ENCODE peak calls at places on chromosomes 3 and 15, in five cellular contexts. E is body of pancreas, L is adrenal gland, A is heart left ventricle, S is transverse colon. I is an unnamed sample.
A peak's percentile ranks its signal among the peaks of the same experiment; 100 is the strongest.

GRCh38 chr15:25863067-25863967 is at the start of gene ATP10A:
- DNase-seq in S (no peak), A (no peak), E (no peak), L (no peak), I (peak; percentile 40)

GRCh38 chr3:196843435-196844110 is 24.1 kb upstream of the SENP5 start:
- DNase-seq in E (no peak), S (no peak), L (no peak), A (no peak), I (no peak)

GRCh38 chr3:197505796-197506553 is 49.8 kb downstream of the BDH1 start:
- DNase-seq in L (no peak), S (peak; percentile 62), E (no peak), A (no peak), I (no peak)

GRCh38 chr3:14946749-14947104 is 656 bp upstream of the NR2C2 start:
- DNase-seq in L (no peak), S (no peak), A (no peak), E (no peak), I (no peak)

GRCh38 chr15:62052714-62053113 is 7.5 kb downstream of the VPS13C start:
- DNase-seq in S (no peak), L (no peak), E (no peak), A (no peak), I (no peak)

GRCh38 chr15:96122077-96123027 is 208.1 kb upstream of the NR2F2 start:
- DNase-seq in L (no peak), A (no peak), S (no peak), E (no peak), I (peak; percentile 49)

GRCh38 chr15:70096215-70096974 is 1.3 kb downstream of the TLE3 start:
- DNase-seq in S (peak; percentile 61), L (peak; percentile 52), A (no peak), E (peak; percentile 36), I (peak; percentile 63)

GRCh38 chr3:20225769-20226168 is 39.8 kb upstream of the SGO1 start:
- DNase-seq in E (peak; percentile 8), A (no peak), L (no peak), S (no peak), I (no peak)

GRCh38 chr15:22892333-22892732 is 53.9 kb downstream of the NIPA2 start:
- DNase-seq in E (no peak), L (no peak), S (no peak), A (no peak), I (peak; percentile 34)

GRCh38 chr15:77555232-77555631 is 77.5 kb downstream of the LINGO1 start:
- DNase-seq in E (no peak), A (no peak), L (no peak), S (no peak), I (no peak)

GRCh38 chr3:16841906-16842709 is 42.6 kb upstream of the PLCL2 start:
- DNase-seq in S (peak; percentile 68), A (peak; percentile 49), E (peak; percentile 61), L (peak; percentile 33), I (no peak)

GRCh38 chr3:169931747-169932520 is 20.6 kb downstream of the SAMD7 start:
- DNase-seq in E (no peak), S (peak; percentile 20), A (no peak), L (no peak), I (no peak)

GRCh38 chr3:43346990-43347749 is 60.8 kb downstream of the SNRK start:
- DNase-seq in A (no peak), S (peak; percentile 33), E (no peak), L (no peak), I (no peak)

GRCh38 chr3:50759015-50759414 is 84.3 kb downstream of the DOCK3 start:
- DNase-seq in L (no peak), E (no peak), A (no peak), S (no peak), I (no peak)

GRCh38 chr3:146503459-146504202 is 34.3 kb upstream of the PLSCR2 start:
- DNase-seq in S (peak; percentile 50), A (peak; percentile 30), L (no peak), E (peak; percentile 37), I (no peak)

GRCh38 chr3:101119535-101119934 is 126.3 kb upstream of the ABI3BP start:
- DNase-seq in L (no peak), S (no peak), E (no peak), A (no peak), I (no peak)

GRCh38 chr15:62912808-62913207 is 129.7 kb upstream of the TPM1 start:
- DNase-seq in A (no peak), E (peak; percentile 59), S (no peak), L (no peak), I (no peak)

GRCh38 chr3:160929595-160929994 is 173.6 kb downstream of the PPM1L start:
- DNase-seq in E (peak; percentile 25), A (peak; percentile 71), S (peak; percentile 13), L (peak; percentile 48), I (peak; percentile 23)

GRCh38 chr15:31480356-31481058 is 153.9 kb downstream of the KLF13 start:
- DNase-seq in E (no peak), A (no peak), S (peak; percentile 8), L (no peak), I (peak; percentile 59)

GRCh38 chr3:8739757-8740508 is 6.3 kb downstream of the CAV3 start:
- DNase-seq in A (no peak), L (no peak), E (no peak), S (no peak), I (no peak)

GRCh38 chr15:99412082-99412481 is 153.7 kb upstream of the MEF2A start:
- DNase-seq in A (no peak), L (no peak), E (no peak), S (no peak), I (peak; percentile 9)

GRCh38 chr3:38618343-38618742 is 31.1 kb downstream of the SCN5A start:
- DNase-seq in S (no peak), L (no peak), E (no peak), A (peak; percentile 74), I (no peak)

GRCh38 chr15:88399021-88399685 is 68.0 kb downstream of the MRPL46 start:
- DNase-seq in L (no peak), A (no peak), S (no peak), E (no peak), I (no peak)

GRCh38 chr3:24829011-24829581 is 334.4 kb upstream of the THRB start:
- DNase-seq in A (peak; percentile 45), L (no peak), S (peak; percentile 23), E (peak; percentile 50), I (peak; percentile 21)

GRCh38 chr3:129182390-129183180 is 1.1 kb downstream of the CNBP start:
- DNase-seq in L (no peak), A (no peak), E (no peak), S (peak; percentile 24), I (no peak)

GRCh38 chr3:191070201-191070600 is 128.8 kb upstream of the OSTN start:
- DNase-seq in S (no peak), E (no peak), L (no peak), A (no peak), I (no peak)

GRCh38 chr3:122893754-122894668 is 99.1 kb downstream of the SLC49A4 start:
- DNase-seq in E (no peak), A (peak; percentile 58), L (no peak), S (no peak), I (no peak)

GRCh38 chr15:67240235-67241131 is 14.0 kb downstream of the AAGAB start:
- DNase-seq in L (no peak), E (peak; percentile 62), S (peak; percentile 41), A (no peak), I (peak; percentile 26)

DNA sequence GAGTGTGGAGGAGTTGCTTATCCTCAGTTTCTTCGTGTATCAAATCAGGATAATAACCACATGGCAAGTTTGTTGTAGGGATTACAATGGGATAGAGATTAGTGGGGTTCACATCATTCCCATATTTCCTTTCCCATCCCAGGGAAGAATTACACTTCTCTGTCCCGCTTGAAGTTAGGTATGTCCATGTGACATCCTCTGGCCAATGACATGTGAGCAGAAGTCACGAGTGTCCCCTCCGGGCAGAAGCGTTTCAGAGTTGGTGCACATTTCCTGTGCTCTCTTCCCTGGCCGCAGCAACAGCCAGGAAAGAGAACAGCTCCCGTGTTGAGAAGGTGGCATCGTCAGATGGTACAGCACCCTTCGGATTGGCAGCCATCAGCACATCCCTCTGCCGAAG is 36.7 kb upstream of the HES1 start:
- DNase-seq in A (no peak), L (no peak), E (no peak), S (no peak), I (no peak)
- H3K27me3 ChIP-seq in A (peaks cover 2% of the 10 kb centered on the region), L (no peaks in the 10 kb centered on the region), E (no peaks in the 10 kb centered on the region), S (no peaks in the 10 kb centered on the region), I (no peaks in the 10 kb centered on the region)

GRCh38 chr15:48573780-48574179 is 71.7 kb downstream of the FBN1 start:
- DNase-seq in E (no peak), A (no peak), S (no peak), L (no peak), I (no peak)
- H3K27ac ChIP-seq in E (no peak overlapping the region), A (no peak overlapping the region), S (no peak overlapping the region), L (no peak overlapping the region), I (no peak overlapping the region)

DNA sequence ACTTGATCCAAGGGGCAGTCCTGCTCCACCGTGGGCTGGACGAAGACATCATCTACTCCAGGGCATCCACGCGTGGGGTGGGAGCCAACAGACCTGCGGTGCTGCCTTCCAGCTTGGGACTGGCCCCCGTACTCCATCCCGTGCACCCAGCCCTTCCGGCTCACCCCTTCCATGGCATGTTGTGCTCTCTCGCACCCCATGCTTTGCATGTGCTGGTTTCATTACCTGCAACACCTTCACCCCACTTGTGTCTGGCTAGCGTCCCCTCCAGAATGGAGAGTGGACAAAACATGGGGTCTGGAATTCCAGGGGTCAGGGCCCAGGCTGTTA is 30.2 kb downstream of the SEMA7A start:
- DNase-seq in L (no peak), S (peak; percentile 23), A (no peak), E (no peak), I (no peak)
- TF ChIP-seq POLR2A in L (no peak), S (no peak), A (no peak), E (no peak), I (no peak)

DNA sequence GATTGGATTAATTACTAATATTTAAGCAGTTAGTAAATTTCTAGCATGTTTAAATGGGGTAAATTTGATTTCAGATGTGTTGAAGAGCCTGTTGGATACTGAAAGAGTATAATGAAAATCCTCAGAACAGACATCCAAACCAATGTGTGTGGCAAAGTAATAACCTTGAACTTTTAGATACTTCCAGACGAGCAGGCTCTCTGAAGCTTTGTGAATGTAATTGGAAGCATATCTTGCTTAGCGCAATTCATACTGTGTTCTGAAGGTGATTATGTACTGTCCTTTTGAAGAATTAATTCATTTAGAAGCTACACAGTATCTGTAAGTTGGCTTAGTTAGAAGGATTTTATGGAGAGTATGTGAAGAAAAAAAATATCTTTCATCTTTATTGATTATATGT is 161.8 kb downstream of the CBLB start:
- DNase-seq in L (no peak), A (no peak), S (no peak), E (no peak), I (no peak)
- H3K27me3 ChIP-seq in L (no peaks in the 10 kb centered on the region), A (no peaks in the 10 kb centered on the region), S (no peaks in the 10 kb centered on the region), E (no peaks in the 10 kb centered on the region), I (no peaks in the 10 kb centered on the region)

DNA sequence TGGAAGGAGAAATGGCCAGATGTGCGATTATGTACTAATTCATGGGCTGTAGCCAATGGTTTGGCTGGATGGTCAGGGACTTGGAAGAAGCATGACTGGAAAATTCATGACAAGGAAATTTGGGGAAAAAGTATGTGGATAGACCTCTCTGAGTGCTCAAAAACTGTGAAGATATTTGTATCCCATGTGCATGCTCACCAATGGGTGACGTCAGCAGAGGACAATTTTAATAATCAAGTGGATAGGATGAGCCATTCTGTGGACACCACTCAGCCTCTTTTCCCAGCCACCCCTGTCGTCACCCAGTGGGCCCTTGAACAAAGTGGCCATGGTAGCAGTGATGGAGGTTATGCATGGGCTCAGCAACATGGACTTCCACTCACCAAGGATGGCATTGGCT is 490.9 kb upstream of the CBLB start:
- DNase-seq in S (no peak), A (no peak), L (no peak), E (no peak), I (no peak)
- H3K27ac ChIP-seq in S (no peak overlapping the region), A (no peak overlapping the region), L (no peak overlapping the region), E (no peak overlapping the region), I (no peak overlapping the region)